ENCODE peak calls at places on chromosomes 2 and 18, in nine cellular contexts. X is body of pancreas; V is GM23248; B is CD4-positive, CD25-positive, alpha-beta regulatory T cell; I is upper lobe of right lung; K is transverse colon; J is neuronal stem cell; E is heart left ventricle; H is HCT116. W is an unnamed sample. For H3K4me1, the result is how much of the 10 kb centered on the place peaks cover.

GRCh38 chr2:174524525-174524924 is 37.7 kb upstream of the GPR155 start:
- DNase-seq in X (no peak), V (no peak), B (no peak), I (no peak), K (no peak), J (no peak), E (no peak), H (no peak), W (no peak)

GRCh38 chr2:31428001-31428418 is 13.5 kb upstream of the XDH start:
- DNase-seq in X (no peak), V (peak), B (no peak), I (no peak), K (no peak), J (no peak), E (no peak), H (no peak), W (no peak)

GRCh38 chr2:9240745-9241144 is 34.1 kb downstream of the ASAP2 start:
- DNase-seq in X (no peak), V (no peak), B (no peak), I (no peak), K (no peak), J (no peak), E (no peak), H (no peak), W (no peak)

GRCh38 chr2:10814571-10815331 is 2.2 kb upstream of the PDIA6 start:
- DNase-seq in X (no peak), V (no peak), B (no peak), I (no peak), K (no peak), J (no peak), E (no peak), H (no peak), W (no peak)

GRCh38 chr18:77106331-77106730 is 26.3 kb downstream of the MBP start:
- DNase-seq in X (no peak), V (no peak), B (peak), I (peak), K (no peak), J (no peak), E (no peak), H (no peak), W (peak)

GRCh38 chr2:207130958-207131521 is 34.7 kb downstream of the KLF7 start:
- DNase-seq in X (no peak), V (no peak), B (no peak), I (no peak), K (no peak), J (no peak), E (no peak), H (no peak), W (no peak)

GRCh38 chr18:76451475-76452331 is 43.3 kb downstream of the ZNF516 start:
- DNase-seq in X (no peak), V (peak), B (no peak), I (no peak), K (no peak), J (peak), E (peak), H (no peak), W (peak)

GRCh38 chr2:206942799-206943478 is 3.6 kb downstream of the CPO start:
- DNase-seq in X (no peak), V (no peak), B (no peak), I (no peak), K (no peak), J (no peak), E (no peak), H (no peak), W (no peak)

GRCh38 chr2:138730497-138731030 is 49.6 kb downstream of the NXPH2 start:
- DNase-seq in X (no peak), V (no peak), B (no peak), I (no peak), K (no peak), J (no peak), E (no peak), H (no peak), W (no peak)

GRCh38 chr2:235011929-235012631 is 60.3 kb downstream of the SH3BP4 start:
- DNase-seq in X (no peak), V (no peak), B (no peak), I (no peak), K (no peak), J (peak), E (no peak), H (no peak), W (no peak)

GRCh38 chr2:128786800-128787478 is 468.3 kb upstream of the HS6ST1 start:
- DNase-seq in X (no peak), V (peak), B (no peak), I (no peak), K (no peak), J (peak), E (no peak), H (no peak), W (peak)

GRCh38 chr2:168455692-168456525 is at the start of gene CERS6:
- DNase-seq in X (peak), V (peak), B (peak), I (peak), K (peak), J (peak), E (peak), H (peak), W (peak)

GRCh38 chr2:20486571-20486970 is 39.7 kb downstream of the RHOB start:
- DNase-seq in X (no peak), V (no peak), B (no peak), I (no peak), K (no peak), J (no peak), E (no peak), H (no peak), W (no peak)

GRCh38 chr2:226687641-226688253 is 111.9 kb downstream of the IRS1 start:
- DNase-seq in X (no peak), V (no peak), B (no peak), I (no peak), K (no peak), J (no peak), E (no peak), H (no peak), W (no peak)

GRCh38 chr2:98433363-98433964 is 11.2 kb upstream of the INPP4A start:
- DNase-seq in X (no peak), V (no peak), B (no peak), I (no peak), K (no peak), J (no peak), E (no peak), H (no peak), W (no peak)

GRCh38 chr2:143937563-143938346 is 582.2 kb downstream of the ZEB2 start:
- DNase-seq in X (no peak), V (peak), B (no peak), I (no peak), K (no peak), J (no peak), E (no peak), H (no peak), W (no peak)

GRCh38 chr2:219782999-219783398 is 155.6 kb downstream of the SLC4A3 start:
- DNase-seq in X (no peak), V (no peak), B (no peak), I (no peak), K (no peak), J (no peak), E (no peak), H (no peak), W (no peak)

GRCh38 chr2:201414099-201415023 is 36.9 kb downstream of the TRAK2 start:
- DNase-seq in X (no peak), V (peak), B (no peak), I (no peak), K (no peak), J (no peak), E (no peak), H (no peak), W (no peak)

GRCh38 chr2:54858021-54858681 is 134.7 kb downstream of the EML6 start:
- DNase-seq in X (no peak), V (peak), B (no peak), I (no peak), K (no peak), J (no peak), E (no peak), H (no peak), W (no peak)

GRCh38 chr2:74498500-74499268 is 719 bp downstream of the LBX2 start:
- DNase-seq in X (no peak), V (peak), B (no peak), I (no peak), K (peak), J (no peak), E (no peak), H (no peak), W (no peak)

GRCh38 chr2:98088261-98088660 is 1.3 kb downstream of the VWA3B start:
- DNase-seq in X (no peak), V (no peak), B (no peak), I (peak), K (peak), J (no peak), E (no peak), H (no peak), W (no peak)

GRCh38 chr2:128782411-128783192 is 463.9 kb upstream of the HS6ST1 start:
- DNase-seq in X (no peak), V (no peak), B (no peak), I (peak), K (no peak), J (no peak), E (no peak), H (no peak), W (peak)

GRCh38 chr2:54336136-54336976 is 80.3 kb upstream of the TSPYL6 start:
- DNase-seq in X (no peak), V (peak), B (no peak), I (no peak), K (no peak), J (no peak), E (no peak), H (no peak), W (no peak)

GRCh38 chr18:23158884-23159820 is 23.9 kb downstream of the CABLES1 start:
- DNase-seq in X (no peak), V (no peak), B (no peak), I (no peak), K (no peak), J (no peak), E (no peak), H (no peak), W (no peak)

GRCh38 chr2:101080214-101081068 is 70.7 kb downstream of the TBC1D8 start:
- DNase-seq in X (no peak), V (no peak), B (no peak), I (no peak), K (peak), J (no peak), E (no peak), H (no peak), W (no peak)

GRCh38 chr2:144083211-144083610 is 436.7 kb downstream of the ZEB2 start:
- DNase-seq in X (no peak), V (peak), B (no peak), I (no peak), K (no peak), J (no peak), E (no peak), H (no peak), W (no peak)

GRCh38 chr2:225022188-225022587 is 20.1 kb downstream of the DOCK10 start:
- DNase-seq in X (peak), V (no peak), B (no peak), I (no peak), K (peak), J (no peak), E (no peak), H (no peak), W (no peak)

GRCh38 chr2:225017713-225018112 is 24.6 kb downstream of the DOCK10 start:
- DNase-seq in X (no peak), V (no peak), B (no peak), I (no peak), K (no peak), J (no peak), E (no peak), H (no peak), W (no peak)

GRCh38 chr2:225017098-225017685 is 25.1 kb downstream of the DOCK10 start:
- DNase-seq in X (no peak), V (no peak), B (no peak), I (no peak), K (no peak), J (no peak), E (no peak), H (no peak), W (no peak)

GRCh38 chr2:225020157-225020864 is 22.0 kb downstream of the DOCK10 start:
- DNase-seq in X (no peak), V (peak), B (no peak), I (no peak), K (no peak), J (no peak), E (no peak), H (no peak), W (no peak)

DNA sequence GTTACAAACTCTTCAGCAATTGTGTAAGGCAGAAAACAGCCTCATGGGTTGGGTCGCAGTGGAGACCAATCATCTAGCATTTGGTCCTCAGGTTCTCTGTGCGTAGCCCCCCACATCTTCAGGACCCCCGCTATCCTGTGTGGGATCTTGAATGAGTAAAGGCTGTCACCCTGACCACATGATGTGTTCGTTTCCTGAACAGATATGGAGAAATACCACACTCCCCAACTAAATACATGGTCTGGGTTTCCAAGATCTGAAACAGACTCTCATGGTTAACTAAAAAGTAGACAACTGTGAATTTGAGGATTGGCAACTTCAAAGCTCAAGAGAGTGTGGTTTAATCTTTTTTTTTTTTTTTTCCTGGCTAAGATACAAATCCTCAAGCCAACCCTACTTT is 23.2 kb downstream of the DOCK10 start:
- DNase-seq in X (no peak), V (no peak), B (no peak), I (no peak), K (no peak), J (no peak), E (no peak), H (no peak), W (no peak)
- H3K4me1 ChIP-seq in X (under half), V (under half), B (under half), I (under half), K (under half), J (under half), E (under half), H (under half), W (under half)

GRCh38 chr2:145815933-145816332 is 1296.0 kb upstream of the ZEB2 start:
- DNase-seq in X (no peak), V (peak), B (no peak), I (no peak), K (no peak), J (no peak), E (no peak), H (no peak), W (no peak)
- H3K4me1 ChIP-seq in X (under half), V (under half), B (under half), I (under half), K (under half), J (under half), E (under half), H (under half), W (under half)

GRCh38 chr2:181258761-181259160 is 198.4 kb upstream of the ITGA4 start:
- DNase-seq in X (no peak), V (peak), B (no peak), I (no peak), K (no peak), J (no peak), E (no peak), H (no peak), W (no peak)
- H3K4me1 ChIP-seq in X (under half), V (under half), B (under half), I (under half), K (under half), J (under half), E (under half), H (under half), W (under half)

GRCh38 chr2:43215673-43216255 is 10.6 kb downstream of the ZFP36L2 start:
- DNase-seq in X (no peak), V (no peak), B (no peak), I (no peak), K (no peak), J (no peak), E (no peak), H (no peak), W (no peak)

GRCh38 chr2:43212931-43213330 is 13.5 kb downstream of the ZFP36L2 start:
- DNase-seq in X (no peak), V (no peak), B (no peak), I (peak), K (no peak), J (no peak), E (no peak), H (no peak), W (peak)

GRCh38 chr2:43212216-43212828 is 14.1 kb downstream of the ZFP36L2 start:
- DNase-seq in X (no peak), V (no peak), B (no peak), I (no peak), K (no peak), J (no peak), E (no peak), H (no peak), W (no peak)

GRCh38 chr2:43216629-43217028 is 9.8 kb downstream of the ZFP36L2 start:
- DNase-seq in X (no peak), V (no peak), B (no peak), I (no peak), K (no peak), J (no peak), E (no peak), H (no peak), W (no peak)

GRCh38 chr2:43214253-43214652 is 12.2 kb downstream of the ZFP36L2 start:
- DNase-seq in X (no peak), V (no peak), B (no peak), I (no peak), K (no peak), J (no peak), E (peak), H (no peak), W (no peak)
- H3K4me1 ChIP-seq in X (under half), V (under half), B (under half), I (under half), K (under half), J (under half), E (under half), H (under half), W (under half)